ENCODE peak calls at places on chromosome 17, in four cellular contexts. K, G, E and V are unnamed samples.

GRCh38 chr17:32998893-32999240 is 7.2 kb downstream of the SPACA3 start:
- DNase-seq in E (peak), K (no peak), G (no peak), V (no peak)

GRCh38 chr17:74858672-74859438 is 830 bp downstream of the GRIN2C start:
- DNase-seq in E (no peak), K (no peak), G (no peak), V (peak)

GRCh38 chr17:73770115-73770848 is 126.0 kb upstream of the SDK2 start:
- DNase-seq in E (peak), G (no peak), K (peak), V (peak)

GRCh38 chr17:73145641-73146040 is 19.2 kb upstream of the SSTR2 start:
- DNase-seq in G (no peak), K (no peak), E (no peak), V (no peak)

GRCh38 chr17:41610965-41611640 is 1.5 kb downstream of the KRT16 start:
- DNase-seq in E (no peak), K (no peak), G (no peak), V (no peak)

GRCh38 chr17:13140750-13141149 is 122.9 kb upstream of the ELAC2 start:
- DNase-seq in K (no peak), G (no peak), E (peak), V (no peak)

GRCh38 chr17:43917348-43918025 is 10.2 kb upstream of the MPP2 start:
- DNase-seq in E (peak), G (peak), K (no peak), V (no peak)

GRCh38 chr17:3003401-3004149 is 59.8 kb downstream of the OR1D5 start:
- DNase-seq in E (no peak), G (peak), K (no peak), V (no peak)

GRCh38 chr17:31900877-31901276 is 631 bp downstream of the UTP6 start:
- DNase-seq in E (peak), K (no peak), G (peak), V (peak)

GRCh38 chr17:61495161-61495857 is 43.1 kb downstream of the TBX4 start:
- DNase-seq in K (peak), G (no peak), E (peak), V (peak)

GRCh38 chr17:28563475-28563874 is 7.8 kb downstream of the PIGS start:
- DNase-seq in G (no peak), K (peak), E (peak), V (no peak)

GRCh38 chr17:7284911-7285310 is 3.4 kb downstream of the SLC2A4 start:
- DNase-seq in E (no peak), K (no peak), G (no peak), V (peak)

GRCh38 chr17:17950347-17950746 is 21.9 kb downstream of the TOM1L2 start:
- DNase-seq in K (no peak), E (no peak), G (no peak), V (no peak)

GRCh38 chr17:42039794-42040763 is 10.3 kb downstream of the C17orf113 start:
- DNase-seq in K (no peak), G (no peak), E (no peak), V (peak)

GRCh38 chr17:4125552-4125951 is 17.3 kb downstream of the ZZEF1 start:
- DNase-seq in E (no peak), K (no peak), G (no peak), V (no peak)

GRCh38 chr17:44916059-44916780 is 920 bp upstream of the GFAP start:
- DNase-seq in K (no peak), E (no peak), G (no peak), V (peak)

GRCh38 chr17:67779098-67779672 is 46.1 kb upstream of the BPTF start:
- DNase-seq in E (peak), G (peak), K (peak), V (peak)

GRCh38 chr17:80608326-80608725 is 63.7 kb downstream of the RPTOR start:
- DNase-seq in G (no peak), K (no peak), E (no peak), V (no peak)

GRCh38 chr17:47995241-47995935 is 24.5 kb downstream of the CDK5RAP3 start:
- DNase-seq in G (no peak), E (no peak), K (no peak), V (peak)

GRCh38 chr17:40355123-40355803 is 9.3 kb downstream of the GJD3 start:
- DNase-seq in G (peak), E (peak), K (peak), V (peak)

GRCh38 chr17:40540448-40540847 is 24.8 kb downstream of the CCR7 start:
- DNase-seq in G (no peak), K (no peak), E (no peak), V (no peak)

GRCh38 chr17:28985950-28986713 is 19.7 kb downstream of the SEZ6 start:
- DNase-seq in K (no peak), E (no peak), G (no peak), V (no peak)

GRCh38 chr17:15185625-15185991 is 79.5 kb downstream of the PMP22 start:
- DNase-seq in G (peak), E (peak), K (no peak), V (no peak)

GRCh38 chr17:47872019-47872650 is 21.2 kb upstream of the SP6 start:
- DNase-seq in K (no peak), E (no peak), G (no peak), V (peak)

GRCh38 chr17:73586153-73586906 is 57.9 kb downstream of the SDK2 start:
- DNase-seq in G (no peak), E (no peak), K (no peak), V (no peak)

GRCh38 chr17:30292490-30292858 is 730 bp upstream of the BLMH start:
- DNase-seq in E (no peak), K (no peak), G (no peak), V (no peak)

GRCh38 chr17:68674271-68674925 is 73.2 kb upstream of the FAM20A start:
- DNase-seq in G (no peak), E (no peak), K (no peak), V (no peak)

GRCh38 chr17:51087072-51087757 is 33.5 kb downstream of the SPAG9 start:
- DNase-seq in G (no peak), K (no peak), E (no peak), V (no peak)

GRCh38 chr17:68200689-68201424 is 47.0 kb upstream of the AMZ2 start:
- DNase-seq in E (peak), G (peak), K (peak), V (peak)

GRCh38 chr17:7445011-7445927 is at the start of gene CHRNB1:
- DNase-seq in K (no peak), E (peak), G (no peak), V (peak)

GRCh38 chr17:27458524-27458908 is 2.3 kb downstream of the KSR1 start:
- DNase-seq in G (no peak), K (no peak), E (no peak), V (no peak)

GRCh38 chr17:36468903-36469635 is 17.4 kb upstream of the ZNHIT3 start:
- DNase-seq in G (no peak), E (no peak), K (no peak), V (no peak)

GRCh38 chr17:30780343-30780742 is 44.1 kb downstream of the CRLF3 start:
- DNase-seq in E (no peak), K (no peak), G (no peak), V (no peak)

GRCh38 chr17:68771867-68772515 is 170.8 kb upstream of the FAM20A start:
- DNase-seq in E (peak), K (peak), G (peak), V (peak)

GRCh38 chr17:2394775-2395191 is 6.1 kb downstream of the MNT start:
- DNase-seq in G (no peak), E (no peak), K (no peak), V (no peak)

GRCh38 chr17:58183514-58183913 is 9.0 kb upstream of the EPX start:
- DNase-seq in G (no peak), E (no peak), K (no peak), V (no peak)

GRCh38 chr17:58187063-58187462 is 5.5 kb upstream of the EPX start:
- DNase-seq in K (no peak), G (no peak), E (no peak), V (no peak)

GRCh38 chr17:58184986-58185761 is 7.4 kb upstream of the EPX start:
- DNase-seq in E (no peak), G (peak), K (no peak), V (no peak)

GRCh38 chr17:58186591-58186990 is 5.9 kb upstream of the EPX start:
- DNase-seq in E (no peak), G (no peak), K (no peak), V (no peak)

GRCh38 chr17:58184308-58184985 is 8.1 kb upstream of the EPX start:
- DNase-seq in E (peak), G (peak), K (no peak), V (no peak)
- TF ChIP-seq CTCF in E (no peak), G (no peak), K (no peak), V (no peak)

DNA sequence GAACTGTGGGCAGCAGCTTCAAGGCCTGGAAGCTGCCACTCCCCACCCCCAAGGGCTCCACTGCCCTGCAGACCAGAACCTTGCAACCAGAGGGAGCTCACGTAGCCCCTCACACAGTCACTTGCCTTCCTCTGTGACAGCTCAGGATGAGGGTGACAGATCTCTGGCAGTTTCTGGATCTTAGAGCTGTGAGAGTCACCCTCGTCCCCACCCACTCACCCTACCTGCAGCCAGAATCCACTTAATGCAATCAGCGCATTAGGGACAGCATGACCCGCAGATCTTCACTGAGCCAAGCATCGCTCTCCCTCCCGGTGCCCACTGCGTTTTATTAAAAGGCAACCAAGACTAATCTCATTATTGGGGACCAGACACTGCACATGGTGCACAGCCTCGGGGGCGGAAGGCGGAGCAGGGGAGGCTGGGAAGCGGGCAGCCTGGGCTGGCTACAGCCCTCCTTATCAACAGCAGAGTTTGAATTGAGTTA is 3.5 kb downstream of the CYB561 start:
- DNase-seq in K (no peak), G (no peak), E (no peak), V (peak)
- TF ChIP-seq CTCF in K (no peak), G (no peak), E (no peak), V (peak)

GRCh38 chr17:77354420-77354720 is 213.6 kb downstream of the SEC14L1 start:
- DNase-seq in K (no peak), G (no peak), E (no peak), V (no peak)

GRCh38 chr17:77353684-77354419 is 213.1 kb downstream of the SEC14L1 start:
- DNase-seq in E (no peak), G (no peak), K (no peak), V (peak)

GRCh38 chr17:77356690-77357201 is 216.0 kb downstream of the SEC14L1 start:
- DNase-seq in K (no peak), G (no peak), E (no peak), V (peak)

GRCh38 chr17:77356109-77356689 is 215.4 kb downstream of the SEC14L1 start:
- DNase-seq in K (no peak), E (no peak), G (peak), V (peak)

DNA sequence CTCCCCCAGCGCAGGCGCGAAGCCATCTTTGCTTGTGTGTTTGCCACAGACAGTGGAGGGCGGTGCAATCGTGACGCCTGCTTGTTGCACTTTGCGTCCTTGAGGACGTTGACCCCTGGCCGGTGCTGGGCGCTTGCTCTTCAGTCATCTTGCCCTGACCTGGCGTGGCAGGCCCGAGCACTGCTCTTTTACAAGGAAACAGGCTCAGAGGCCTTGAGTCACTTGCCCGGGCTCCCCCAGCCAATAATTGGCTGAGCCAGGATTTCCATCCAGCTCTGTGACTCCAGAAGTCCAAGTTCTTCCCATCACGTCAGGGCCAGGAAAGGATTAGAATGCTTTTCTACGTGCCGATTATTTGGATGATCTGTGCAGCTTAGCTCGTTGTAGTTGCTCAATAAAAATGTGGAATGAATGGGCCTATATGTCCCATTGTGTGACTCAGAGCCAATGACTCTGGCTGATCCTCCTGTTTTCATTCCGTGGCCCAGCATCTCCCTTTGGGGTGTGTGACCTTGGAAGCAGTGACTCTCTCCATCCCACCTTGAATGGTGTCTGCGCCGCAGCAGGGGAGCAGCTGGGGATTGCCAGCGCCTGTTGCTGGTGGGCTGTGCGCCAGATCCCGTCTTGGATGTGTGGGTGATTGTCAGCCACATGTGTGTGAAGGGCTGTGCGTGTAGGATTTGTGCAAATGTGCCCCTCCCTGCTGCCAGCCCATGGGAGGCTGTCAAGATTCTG is 214.1 kb downstream of the SEC14L1 start:
- DNase-seq in E (peak), K (no peak), G (no peak), V (peak)
- TF ChIP-seq CTCF in E (no peak), K (no peak), G (no peak), V (no peak)

GRCh38 chr17:54662978-54663876 is 237.4 kb upstream of the TOM1L1 start:
- DNase-seq in G (no peak), K (no peak), E (no peak), V (no peak)

DNA sequence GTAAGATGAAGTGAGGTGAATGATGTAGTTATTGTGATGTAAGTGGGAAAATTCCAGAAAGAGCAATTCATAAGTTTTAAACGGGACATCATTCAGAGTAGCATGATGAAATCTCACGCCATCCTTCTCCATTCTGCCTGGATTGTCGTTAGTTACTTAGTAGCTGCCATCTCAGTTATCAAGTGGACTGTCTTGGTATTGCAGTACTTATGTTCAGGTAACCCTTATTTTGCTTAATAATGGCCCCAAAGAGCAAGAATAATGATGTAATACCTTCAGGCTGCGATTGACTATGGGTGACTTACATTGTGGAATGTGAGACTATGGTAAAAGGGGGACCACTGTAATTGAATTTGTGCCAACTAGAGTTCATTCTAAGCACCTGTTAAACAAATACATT is 234.1 kb upstream of the TOM1L1 start:
- DNase-seq in E (no peak), G (no peak), K (no peak), V (no peak)
- TF ChIP-seq CTCF in E (no peak), G (no peak), K (no peak), V (no peak)

DNA sequence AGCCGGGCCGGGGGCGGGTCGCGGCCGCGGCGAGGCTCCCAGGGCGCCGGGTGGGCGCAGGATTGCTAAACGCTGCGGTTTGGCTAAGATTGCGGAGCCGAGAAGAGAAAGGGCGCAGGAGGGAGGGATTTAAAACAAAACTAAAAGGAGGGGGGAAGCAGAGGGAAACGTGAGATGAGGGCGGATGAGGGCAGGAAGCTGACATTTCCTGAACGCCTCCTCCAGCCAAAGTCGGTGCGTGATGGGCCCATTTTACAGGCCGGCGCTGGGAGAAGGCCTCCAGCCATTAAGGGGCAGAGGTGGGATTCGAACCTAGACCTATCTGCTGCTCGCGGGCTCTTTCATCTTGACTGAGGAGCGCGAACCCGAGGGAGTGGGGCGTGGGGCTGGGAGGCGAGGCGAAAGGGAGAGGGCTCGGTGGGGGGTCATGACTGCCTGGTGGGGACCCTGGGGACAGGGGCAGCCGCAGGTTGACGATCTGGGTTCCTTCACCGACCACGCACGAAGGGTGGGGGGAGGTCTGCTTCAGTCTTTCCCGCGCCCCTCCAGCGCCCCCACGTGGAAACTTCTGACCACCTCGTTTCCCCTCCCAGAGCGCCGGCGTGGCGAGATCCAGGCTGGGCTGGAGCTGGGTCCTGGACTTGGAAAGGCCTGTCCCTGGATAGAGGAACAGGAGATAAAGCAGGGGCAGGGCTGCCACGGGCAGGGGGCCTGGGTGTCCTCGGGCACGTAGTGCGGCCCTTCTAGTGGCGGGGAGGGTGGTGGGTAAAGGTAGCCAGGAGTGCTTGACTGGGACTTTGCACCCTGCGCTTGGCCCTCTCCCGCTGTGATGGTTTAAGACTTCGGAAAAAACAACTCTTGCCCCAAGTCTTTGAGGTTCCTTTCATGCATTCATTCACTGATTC is 3.8 kb upstream of the TAC4 start:
- DNase-seq in K (peak), G (peak), E (peak), V (peak)
- TF ChIP-seq CTCF in K (peak), G (peak), E (peak), V (peak)

GRCh38 chr17:18970582-18971480 is 18.9 kb downstream of the SLC5A10 start:
- DNase-seq in K (no peak), G (no peak), E (no peak), V (peak)

GRCh38 chr17:18967806-18968744 is 16.1 kb downstream of the SLC5A10 start:
- DNase-seq in G (no peak), K (no peak), E (no peak), V (peak)

GRCh38 chr17:18968945-18969887 is 17.3 kb downstream of the SLC5A10 start:
- DNase-seq in K (peak), E (no peak), G (no peak), V (peak)

GRCh38 chr17:18974407-18975149 is 22.6 kb downstream of the SLC5A10 start:
- DNase-seq in G (no peak), E (no peak), K (no peak), V (peak)

DNA sequence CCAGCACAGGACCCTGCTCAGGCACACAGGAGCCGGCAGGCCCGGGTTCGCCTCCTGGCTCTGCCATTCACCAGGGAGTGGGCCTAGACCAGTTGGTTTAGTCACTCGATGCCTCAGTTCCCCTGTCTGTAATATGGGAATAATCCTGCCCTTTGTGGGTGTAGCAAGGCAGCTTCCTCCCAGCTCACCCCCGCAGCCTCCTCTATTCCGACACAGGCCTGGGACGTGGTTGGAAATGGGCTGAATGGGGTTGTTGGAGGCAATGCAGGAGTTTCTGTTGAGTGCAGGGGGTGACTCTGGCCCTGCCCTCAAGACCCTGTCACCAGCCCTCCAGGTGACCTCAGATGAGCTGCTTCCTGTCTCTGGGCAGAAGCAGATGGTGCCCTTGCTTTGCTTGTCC is 19.8 kb downstream of the SLC5A10 start:
- DNase-seq in K (no peak), G (no peak), E (no peak), V (no peak)
- TF ChIP-seq CTCF in K (no peak), G (no peak), E (no peak), V (no peak)

DNA sequence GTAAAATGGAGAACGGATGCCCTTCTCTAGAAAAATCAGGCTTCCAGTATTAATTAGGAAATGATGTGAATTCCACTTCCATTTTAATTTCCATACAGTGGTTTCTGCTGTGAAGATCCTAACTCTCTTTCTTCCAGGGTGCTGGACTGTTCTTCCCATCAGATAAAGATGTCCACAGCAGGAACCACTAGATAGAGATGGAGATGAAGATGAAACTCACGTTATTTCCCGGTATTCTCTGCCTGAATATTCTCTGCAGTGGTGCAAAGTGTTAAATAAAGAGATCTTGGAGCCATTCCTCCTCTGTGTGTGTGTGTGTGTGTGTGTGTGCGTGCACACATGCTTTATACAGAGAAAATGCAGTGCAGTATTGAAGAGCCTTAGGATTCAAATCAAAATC is 727.5 kb downstream of the KCNJ2 start:
- DNase-seq in K (no peak), G (no peak), E (peak), V (peak)
- TF ChIP-seq CTCF in K (no peak), G (no peak), E (no peak), V (peak)

GRCh38 chr17:54007855-54008254 is 185.1 kb downstream of the KIF2B start:
- DNase-seq in K (no peak), G (no peak), E (no peak), V (no peak)
- TF ChIP-seq CTCF in K (no peak), G (no peak), E (no peak), V (no peak)